ENCODE peak calls at places on chromosomes 3 and 15, in four cellular contexts. T, P, S and J are unnamed samples.

GRCh38 chr3:157149136-157149696 is 10.7 kb downstream of the CCNL1 start:
- DNase-seq in T (no peak), P (no peak), S (no peak), J (no peak)

GRCh38 chr15:90539789-90540188 is 10.1 kb downstream of the CRTC3 start:
- DNase-seq in T (no peak), P (no peak), S (no peak), J (no peak)

GRCh38 chr15:85463273-85463937 is 83.0 kb downstream of the AKAP13 start:
- DNase-seq in T (no peak), P (no peak), S (no peak), J (no peak)

GRCh38 chr15:91867581-91868026 is 14.1 kb downstream of the SLCO3A1 start:
- DNase-seq in T (no peak), P (no peak), S (no peak), J (peak; percentile 29)

GRCh38 chr3:152973575-152973974 is 138.6 kb downstream of the P2RY1 start:
- DNase-seq in T (no peak), P (no peak), S (no peak), J (no peak)

GRCh38 chr3:28139288-28139687 is 102.1 kb upstream of the CMC1 start:
- DNase-seq in T (no peak), P (no peak), S (no peak), J (no peak)

GRCh38 chr15:82139823-82140268 is 94.0 kb upstream of the MEX3B start:
- DNase-seq in T (no peak), P (peak; percentile 36), S (peak; percentile 38), J (peak; percentile 28)

GRCh38 chr3:159451067-159451466 is 537.6 kb upstream of the IL12A start:
- DNase-seq in T (no peak), P (peak; percentile 1), S (no peak), J (no peak)

GRCh38 chr3:178320481-178321352 is 215.5 kb upstream of the KCNMB2 start:
- DNase-seq in T (no peak), P (no peak), S (no peak), J (peak; percentile 23)

GRCh38 chr15:101684384-101684783 is 32.2 kb upstream of the TM2D3 start:
- DNase-seq in T (no peak), P (no peak), S (no peak), J (no peak)

GRCh38 chr3:138463724-138464489 is 29.5 kb downstream of the ESYT3 start:
- DNase-seq in T (no peak), P (no peak), S (no peak), J (no peak)

GRCh38 chr15:40796041-40796440 is 10.8 kb upstream of the ZFYVE19 start:
- DNase-seq in T (no peak), P (no peak), S (no peak), J (no peak)

GRCh38 chr15:25783607-25784131 is 79.5 kb downstream of the ATP10A start:
- DNase-seq in T (no peak), P (no peak), S (peak; percentile 57), J (no peak)

GRCh38 chr3:76131396-76132153 is 346.2 kb upstream of the ZNF717 start:
- DNase-seq in T (no peak), P (no peak), S (no peak), J (no peak)

GRCh38 chr3:135440233-135440632 is 525.3 kb upstream of the PPP2R3A start:
- DNase-seq in T (no peak), P (no peak), S (no peak), J (no peak)

GRCh38 chr15:83436513-83437158 is 10.5 kb upstream of the SH3GL3 start:
- DNase-seq in T (no peak), P (peak; percentile 7), S (peak; percentile 47), J (peak; percentile 42)

GRCh38 chr3:18715208-18715607 is 290.1 kb upstream of the SATB1 start:
- DNase-seq in T (no peak), P (no peak), S (no peak), J (no peak)

GRCh38 chr15:40155270-40155910 is 5.5 kb upstream of the BUB1B start:
- DNase-seq in T (no peak), P (no peak), S (no peak), J (no peak)

GRCh38 chr15:73799466-73799865 is 46.3 kb upstream of the INSYN1 start:
- DNase-seq in T (no peak), P (no peak), S (no peak), J (no peak)

GRCh38 chr3:148075829-148076716 is 621.6 kb upstream of the AGTR1 start:
- DNase-seq in T (no peak), P (peak; percentile 16), S (no peak), J (peak; percentile 49)

GRCh38 chr15:62472616-62473299 is 307.7 kb upstream of the C2CD4B start:
- DNase-seq in T (no peak), P (peak; percentile 54), S (no peak), J (no peak)

GRCh38 chr15:80823995-80824394 is 44.8 kb downstream of the CEMIP start:
- DNase-seq in T (peak; percentile 1), P (no peak), S (no peak), J (no peak)

GRCh38 chr3:105014631-105015030 is 352.1 kb upstream of the ALCAM start:
- DNase-seq in T (no peak), P (no peak), S (no peak), J (no peak)

GRCh38 chr3:62211675-62212429 is 161.5 kb downstream of the FEZF2 start:
- DNase-seq in T (no peak), P (no peak), S (no peak), J (no peak)

GRCh38 chr15:43954181-43954621 is 127.4 kb downstream of the WDR76 start:
- DNase-seq in T (no peak), P (no peak), S (no peak), J (no peak)

GRCh38 chr15:43957724-43958123 is 130.9 kb downstream of the WDR76 start:
- DNase-seq in T (no peak), P (no peak), S (no peak), J (no peak)

GRCh38 chr15:43955140-43955539 is 128.3 kb downstream of the WDR76 start:
- DNase-seq in T (no peak), P (no peak), S (no peak), J (no peak)

GRCh38 chr15:43953402-43953801 is 126.6 kb downstream of the WDR76 start:
- DNase-seq in T (no peak), P (no peak), S (no peak), J (no peak)

DNA sequence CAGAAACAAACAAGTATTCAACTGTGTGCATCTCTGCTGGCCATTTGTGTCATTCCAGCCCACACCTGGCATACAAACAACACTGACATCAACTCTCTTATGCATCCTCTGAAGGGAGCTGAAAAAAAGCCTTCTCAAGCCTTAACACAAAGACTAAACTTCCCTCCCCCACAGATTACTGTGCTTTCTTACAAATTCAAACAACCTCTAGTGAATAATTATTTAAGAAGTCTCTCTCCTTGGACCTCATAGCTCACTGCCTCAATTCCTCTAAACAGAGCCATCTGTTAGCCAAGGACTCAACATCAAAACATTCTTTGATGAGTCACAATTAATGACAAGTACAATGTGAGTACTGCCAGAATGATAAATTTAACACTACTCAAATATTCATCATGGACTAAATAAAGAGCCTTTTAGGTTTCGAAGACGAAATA is 132.1 kb downstream of the WDR76 start:
- DNase-seq in T (no peak), P (no peak), S (no peak), J (no peak)
- TF ChIP-seq SMC3 in T (no peak), P (no peak), S (no peak), J (no peak)

DNA sequence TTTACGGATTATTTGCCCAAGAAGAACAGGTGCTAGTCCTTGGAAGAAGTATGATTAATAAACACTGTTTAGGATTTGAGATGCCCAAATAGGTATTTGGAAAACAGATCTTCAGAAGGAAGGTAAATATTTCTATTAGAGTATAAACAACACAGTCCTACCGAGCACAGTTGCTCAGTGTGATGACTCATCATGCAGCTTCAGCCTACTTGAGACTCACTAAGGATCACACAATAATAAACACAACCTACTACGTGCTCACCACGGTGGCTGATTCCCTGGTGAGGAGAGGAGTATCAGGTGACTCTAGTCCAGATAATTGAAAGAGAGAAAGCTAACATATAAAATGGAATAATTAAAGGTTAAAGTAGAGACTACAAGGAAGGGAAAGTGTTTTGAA is 72.0 kb downstream of the PDZRN3 start:
- DNase-seq in T (no peak), P (no peak), S (no peak), J (no peak)
- TF ChIP-seq FOXM1 in T (no peak), P (no peak), S (no peak), J (no peak)

GRCh38 chr15:31153531-31153930 is 52.0 kb upstream of the TRPM1 start:
- DNase-seq in T (no peak), P (no peak), S (no peak), J (no peak)
- TF ChIP-seq MAX in T (no peak), P (no peak), S (no peak), J (no peak)

DNA sequence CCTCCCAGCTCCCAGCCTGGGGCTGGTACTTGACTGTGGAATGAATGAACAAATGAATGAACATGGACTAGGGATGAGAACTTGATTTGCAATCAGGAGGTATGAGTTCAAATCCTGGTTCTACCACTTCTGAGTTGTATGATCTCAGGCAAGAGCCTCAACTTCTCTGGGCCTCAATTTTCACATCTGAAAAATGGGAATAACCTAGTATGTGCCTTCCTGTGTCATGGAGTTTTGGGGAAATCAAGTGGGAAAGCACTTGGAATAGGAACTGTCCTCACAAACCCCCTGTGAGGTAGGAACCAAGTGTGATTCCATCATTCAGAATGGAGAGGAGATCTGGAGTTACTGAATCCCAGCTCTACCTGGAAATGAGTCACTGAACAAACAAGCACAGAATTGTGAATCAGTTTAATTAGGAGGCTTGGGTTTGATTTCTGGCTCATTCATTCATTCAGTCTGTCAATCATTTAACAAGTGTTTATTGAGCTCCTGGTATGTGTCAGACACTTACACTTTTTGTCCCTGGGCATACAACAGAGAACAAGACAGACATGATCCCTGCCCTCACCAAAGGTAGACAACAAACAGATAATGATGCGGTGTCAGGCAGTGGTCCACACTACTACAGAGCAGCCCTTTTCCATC is 29.7 kb downstream of the DNASE1L3 start:
- DNase-seq in T (no peak), P (peak; percentile 88), S (no peak), J (no peak)
- TF ChIP-seq SMC3 in T (no peak), P (no peak), S (no peak), J (no peak)

DNA sequence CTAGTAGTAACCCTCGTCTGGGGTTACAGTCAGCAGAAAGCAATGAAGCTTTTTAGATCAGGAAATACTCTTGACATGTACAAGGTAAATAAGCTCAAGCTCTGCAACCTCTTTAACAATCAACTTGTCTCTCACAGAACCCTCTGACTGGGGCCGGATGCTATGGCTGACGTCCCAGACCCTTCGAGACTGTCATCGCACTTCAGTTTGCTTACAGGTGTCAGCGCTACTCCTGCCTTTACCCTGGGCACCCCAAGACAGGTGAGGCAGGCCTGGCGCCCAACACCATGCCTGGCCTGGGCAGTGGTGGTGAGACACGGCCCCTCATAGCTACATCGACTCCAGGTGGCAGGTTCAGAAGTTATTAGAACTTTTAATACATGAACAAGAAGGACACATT is 30.6 kb downstream of the LRRFIP2 start:
- DNase-seq in T (no peak), P (no peak), S (no peak), J (no peak)
- TF ChIP-seq FOXM1 in T (no peak), P (no peak), S (no peak), J (no peak)